ENCODE peak calls at places on chromosome 17, in ten cellular contexts. One of them, this sample, is unnamed.

GRCh38 chr17:62704381-62704971 is 77.0 kb downstream of the MRC2 start:
- DNase-seq in AG04450: no peak
- DNase-seq in pancreas: no peak
- DNase-seq in ovary: peak; percentile 62
- DNase-seq in left lung: peak; percentile 65
- DNase-seq in fibroblast of pulmonary artery: peak; percentile 39
- DNase-seq in mucosa of descending colon: no peak
- DNase-seq in psoas muscle: peak; percentile 65
- DNase-seq in K562: peak; percentile 39
- DNase-seq in stomach: peak; percentile 34
- DNase-seq in this sample: peak; percentile 47

GRCh38 chr17:81398855-81399451 is 3.7 kb downstream of the BAHCC1 start:
- DNase-seq in pancreas: peak; percentile 66
- DNase-seq in AG04450: no peak
- DNase-seq in ovary: no peak
- DNase-seq in psoas muscle: peak; percentile 66
- DNase-seq in left lung: no peak
- DNase-seq in fibroblast of pulmonary artery: no peak
- DNase-seq in K562: peak; percentile 58
- DNase-seq in stomach: no peak
- DNase-seq in mucosa of descending colon: no peak
- DNase-seq in this sample: no peak

GRCh38 chr17:14833201-14833773 is 431.8 kb downstream of the PMP22 start:
- DNase-seq in psoas muscle: no peak
- DNase-seq in K562: no peak
- DNase-seq in fibroblast of pulmonary artery: peak; percentile 64
- DNase-seq in pancreas: no peak
- DNase-seq in stomach: no peak
- DNase-seq in AG04450: peak; percentile 74
- DNase-seq in ovary: no peak
- DNase-seq in mucosa of descending colon: no peak
- DNase-seq in left lung: no peak
- DNase-seq in this sample: peak; percentile 84

GRCh38 chr17:76922967-76923366 is 54.8 kb downstream of the MGAT5B start:
- DNase-seq in K562: no peak
- DNase-seq in mucosa of descending colon: no peak
- DNase-seq in pancreas: peak; percentile 22
- DNase-seq in ovary: no peak
- DNase-seq in left lung: no peak
- DNase-seq in fibroblast of pulmonary artery: no peak
- DNase-seq in AG04450: no peak
- DNase-seq in stomach: no peak
- DNase-seq in psoas muscle: no peak
- DNase-seq in this sample: no peak

GRCh38 chr17:80725532-80725931 is 180.9 kb downstream of the RPTOR start:
- DNase-seq in pancreas: no peak
- DNase-seq in stomach: no peak
- DNase-seq in ovary: no peak
- DNase-seq in mucosa of descending colon: no peak
- DNase-seq in AG04450: no peak
- DNase-seq in fibroblast of pulmonary artery: no peak
- DNase-seq in left lung: no peak
- DNase-seq in K562: no peak
- DNase-seq in psoas muscle: no peak
- DNase-seq in this sample: no peak

GRCh38 chr17:80629298-80630028 is 84.8 kb downstream of the RPTOR start:
- DNase-seq in fibroblast of pulmonary artery: no peak
- DNase-seq in K562: no peak
- DNase-seq in left lung: no peak
- DNase-seq in psoas muscle: no peak
- DNase-seq in ovary: no peak
- DNase-seq in mucosa of descending colon: no peak
- DNase-seq in AG04450: no peak
- DNase-seq in pancreas: no peak
- DNase-seq in stomach: no peak
- DNase-seq in this sample: no peak

GRCh38 chr17:51000835-51001638 is 119.6 kb downstream of the SPAG9 start:
- DNase-seq in fibroblast of pulmonary artery: peak; percentile 88
- DNase-seq in AG04450: peak; percentile 45
- DNase-seq in ovary: no peak
- DNase-seq in pancreas: no peak
- DNase-seq in psoas muscle: no peak
- DNase-seq in mucosa of descending colon: no peak
- DNase-seq in K562: peak; percentile 59
- DNase-seq in left lung: no peak
- DNase-seq in stomach: no peak
- DNase-seq in this sample: peak; percentile 42

GRCh38 chr17:80491478-80492342 is 15.3 kb upstream of the NPTX1 start:
- DNase-seq in pancreas: no peak
- DNase-seq in fibroblast of pulmonary artery: no peak
- DNase-seq in psoas muscle: peak; percentile 28
- DNase-seq in left lung: no peak
- DNase-seq in stomach: no peak
- DNase-seq in ovary: no peak
- DNase-seq in K562: no peak
- DNase-seq in AG04450: no peak
- DNase-seq in mucosa of descending colon: no peak
- DNase-seq in this sample: no peak

GRCh38 chr17:41917192-41917591 is 1.6 kb downstream of the ACLY start:
- DNase-seq in K562: peak; percentile 23
- DNase-seq in pancreas: no peak
- DNase-seq in ovary: no peak
- DNase-seq in fibroblast of pulmonary artery: peak; percentile 64
- DNase-seq in left lung: no peak
- DNase-seq in mucosa of descending colon: no peak
- DNase-seq in AG04450: no peak
- DNase-seq in stomach: no peak
- DNase-seq in psoas muscle: no peak
- DNase-seq in this sample: peak; percentile 56

GRCh38 chr17:38914741-38915638 is 10.4 kb upstream of the LASP1NB start:
- DNase-seq in left lung: peak; percentile 29
- DNase-seq in psoas muscle: no peak
- DNase-seq in stomach: peak; percentile 15
- DNase-seq in AG04450: no peak
- DNase-seq in fibroblast of pulmonary artery: no peak
- DNase-seq in pancreas: peak; percentile 54
- DNase-seq in K562: no peak
- DNase-seq in mucosa of descending colon: no peak
- DNase-seq in ovary: peak; percentile 31
- DNase-seq in this sample: no peak

GRCh38 chr17:63349478-63350000 is 96.6 kb downstream of the CYB561 start:
- DNase-seq in K562: no peak
- DNase-seq in AG04450: no peak
- DNase-seq in stomach: no peak
- DNase-seq in mucosa of descending colon: no peak
- DNase-seq in ovary: no peak
- DNase-seq in fibroblast of pulmonary artery: peak; percentile 47
- DNase-seq in left lung: no peak
- DNase-seq in psoas muscle: no peak
- DNase-seq in pancreas: no peak
- DNase-seq in this sample: peak; percentile 90

GRCh38 chr17:41748275-41748674 is 13.8 kb upstream of the HAP1 start:
- DNase-seq in stomach: no peak
- DNase-seq in AG04450: no peak
- DNase-seq in psoas muscle: no peak
- DNase-seq in fibroblast of pulmonary artery: no peak
- DNase-seq in K562: no peak
- DNase-seq in ovary: no peak
- DNase-seq in mucosa of descending colon: no peak
- DNase-seq in left lung: no peak
- DNase-seq in pancreas: no peak
- DNase-seq in this sample: no peak

GRCh38 chr17:61583242-61583641 is 7.8 kb downstream of the NACA2 start:
- DNase-seq in mucosa of descending colon: no peak
- DNase-seq in psoas muscle: no peak
- DNase-seq in AG04450: peak; percentile 27
- DNase-seq in pancreas: no peak
- DNase-seq in ovary: no peak
- DNase-seq in stomach: no peak
- DNase-seq in fibroblast of pulmonary artery: peak; percentile 62
- DNase-seq in left lung: no peak
- DNase-seq in K562: peak; percentile 27
- DNase-seq in this sample: peak; percentile 87

GRCh38 chr17:40560592-40561293 is 4.5 kb downstream of the CCR7 start:
- DNase-seq in K562: peak; percentile 76
- DNase-seq in ovary: peak; percentile 45
- DNase-seq in stomach: peak; percentile 31
- DNase-seq in mucosa of descending colon: no peak
- DNase-seq in pancreas: peak; percentile 23
- DNase-seq in fibroblast of pulmonary artery: peak; percentile 49
- DNase-seq in left lung: no peak
- DNase-seq in AG04450: no peak
- DNase-seq in psoas muscle: peak; percentile 51
- DNase-seq in this sample: peak; percentile 28

GRCh38 chr17:70808596-70808995 is 639.3 kb downstream of the KCNJ2 start:
- DNase-seq in AG04450: no peak
- DNase-seq in stomach: no peak
- DNase-seq in ovary: no peak
- DNase-seq in psoas muscle: no peak
- DNase-seq in pancreas: no peak
- DNase-seq in K562: no peak
- DNase-seq in left lung: no peak
- DNase-seq in fibroblast of pulmonary artery: no peak
- DNase-seq in mucosa of descending colon: no peak
- DNase-seq in this sample: no peak
- TF ChIP-seq CTCF in AG04450: no peak
- TF ChIP-seq CTCF in stomach: no peak
- TF ChIP-seq CTCF in ovary: no peak
- TF ChIP-seq CTCF in psoas muscle: no peak
- TF ChIP-seq CTCF in pancreas: no peak
- TF ChIP-seq CTCF in K562: no peak
- TF ChIP-seq CTCF in left lung: no peak
- TF ChIP-seq CTCF in fibroblast of pulmonary artery: peak; percentile 27
- TF ChIP-seq CTCF in mucosa of descending colon: no peak
- TF ChIP-seq CTCF in this sample: no peak

DNA sequence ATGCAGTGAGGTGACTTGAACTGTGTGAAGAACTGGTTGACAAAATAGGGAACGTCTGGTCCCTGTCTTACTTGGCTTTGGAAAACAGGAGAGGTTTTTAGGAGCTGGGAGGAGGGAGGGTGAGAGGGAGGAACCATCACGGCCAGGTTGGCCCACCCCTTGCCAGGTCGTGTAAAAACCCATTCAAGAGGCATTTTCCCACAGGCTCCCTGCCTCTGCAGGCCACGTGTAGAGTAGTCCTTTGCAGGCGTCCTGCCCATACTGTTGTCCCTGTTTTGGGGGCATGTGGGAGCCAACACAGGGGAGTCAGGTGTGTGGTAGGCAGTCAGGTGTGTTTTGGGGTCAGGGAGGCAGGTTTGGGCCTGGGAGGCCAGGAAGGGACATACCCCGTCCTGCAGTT is 169.4 kb downstream of the RAB11FIP4 start:
- DNase-seq in pancreas: no peak
- DNase-seq in psoas muscle: no peak
- DNase-seq in AG04450: no peak
- DNase-seq in left lung: no peak
- DNase-seq in mucosa of descending colon: no peak
- DNase-seq in K562: no peak
- DNase-seq in ovary: no peak
- DNase-seq in fibroblast of pulmonary artery: no peak
- DNase-seq in stomach: no peak
- DNase-seq in this sample: peak; percentile 57
- H3K4me3 ChIP-seq in pancreas: no peak overlapping the region
- H3K4me3 ChIP-seq in psoas muscle: peak overlapping the region; percentile 76
- H3K4me3 ChIP-seq in AG04450: peak overlapping the region; percentile 69
- H3K4me3 ChIP-seq in left lung: no peak overlapping the region
- H3K4me3 ChIP-seq in mucosa of descending colon: no peak overlapping the region
- H3K4me3 ChIP-seq in K562: no peak overlapping the region
- H3K4me3 ChIP-seq in ovary: peak overlapping the region; percentile 54
- H3K4me3 ChIP-seq in fibroblast of pulmonary artery: peak overlapping the region; percentile 79
- H3K4me3 ChIP-seq in stomach: peak overlapping the region; percentile 81
- H3K4me3 ChIP-seq in this sample: peak overlapping the region; percentile 89

GRCh38 chr17:68431661-68432071 is 25.6 kb downstream of the WIPI1 start:
- DNase-seq in K562: peak; percentile 38
- DNase-seq in stomach: no peak
- DNase-seq in mucosa of descending colon: no peak
- DNase-seq in left lung: no peak
- DNase-seq in ovary: no peak
- DNase-seq in pancreas: no peak
- DNase-seq in psoas muscle: no peak
- DNase-seq in fibroblast of pulmonary artery: peak; percentile 50
- DNase-seq in AG04450: no peak
- DNase-seq in this sample: peak; percentile 23
- TF ChIP-seq CTCF in K562: peak; percentile 46
- TF ChIP-seq CTCF in stomach: no peak
- TF ChIP-seq CTCF in mucosa of descending colon: no peak
- TF ChIP-seq CTCF in left lung: no peak
- TF ChIP-seq CTCF in ovary: no peak
- TF ChIP-seq CTCF in pancreas: no peak
- TF ChIP-seq CTCF in psoas muscle: no peak
- TF ChIP-seq CTCF in fibroblast of pulmonary artery: peak; percentile 34
- TF ChIP-seq CTCF in AG04450: peak; percentile 38
- TF ChIP-seq CTCF in this sample: peak; percentile 33

GRCh38 chr17:44539664-44540063 is 17.6 kb upstream of the FZD2 start:
- DNase-seq in fibroblast of pulmonary artery: no peak
- DNase-seq in left lung: no peak
- DNase-seq in pancreas: no peak
- DNase-seq in mucosa of descending colon: no peak
- DNase-seq in K562: no peak
- DNase-seq in ovary: no peak
- DNase-seq in AG04450: no peak
- DNase-seq in stomach: no peak
- DNase-seq in psoas muscle: no peak
- DNase-seq in this sample: no peak
- H3K4me3 ChIP-seq in fibroblast of pulmonary artery: no peak overlapping the region
- H3K4me3 ChIP-seq in left lung: no peak overlapping the region
- H3K4me3 ChIP-seq in pancreas: no peak overlapping the region
- H3K4me3 ChIP-seq in mucosa of descending colon: no peak overlapping the region
- H3K4me3 ChIP-seq in K562: no peak overlapping the region
- H3K4me3 ChIP-seq in ovary: no peak overlapping the region
- H3K4me3 ChIP-seq in AG04450: no peak overlapping the region
- H3K4me3 ChIP-seq in stomach: no peak overlapping the region
- H3K4me3 ChIP-seq in psoas muscle: no peak overlapping the region
- H3K4me3 ChIP-seq in this sample: no peak overlapping the region

DNA sequence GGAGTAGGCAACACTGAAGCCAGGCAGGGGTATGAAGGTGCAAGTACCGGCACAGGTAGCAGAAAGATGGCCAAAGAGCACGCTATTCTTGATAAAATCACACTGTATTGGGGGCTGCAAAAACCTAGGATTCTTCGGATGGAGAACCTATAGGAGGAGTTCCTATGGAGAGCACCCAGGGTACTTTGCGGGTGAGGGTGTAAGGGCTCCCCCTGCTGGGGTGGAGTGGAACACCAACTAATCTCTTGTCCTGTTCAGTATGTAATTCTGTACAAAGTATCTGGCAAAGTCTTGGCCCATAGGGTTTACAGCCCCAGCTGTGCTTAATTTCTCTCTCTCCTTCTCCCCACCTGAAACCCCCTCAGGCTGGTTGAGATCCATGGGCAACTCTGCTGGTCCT is 393.1 kb upstream of the ASIC2 start:
- DNase-seq in K562: peak; percentile 56
- DNase-seq in ovary: no peak
- DNase-seq in pancreas: no peak
- DNase-seq in fibroblast of pulmonary artery: no peak
- DNase-seq in mucosa of descending colon: no peak
- DNase-seq in AG04450: no peak
- DNase-seq in psoas muscle: no peak
- DNase-seq in left lung: no peak
- DNase-seq in stomach: no peak
- DNase-seq in this sample: no peak
- TF ChIP-seq CTCF in K562: peak; percentile 76
- TF ChIP-seq CTCF in ovary: no peak
- TF ChIP-seq CTCF in pancreas: no peak
- TF ChIP-seq CTCF in fibroblast of pulmonary artery: peak; percentile 14
- TF ChIP-seq CTCF in mucosa of descending colon: no peak
- TF ChIP-seq CTCF in AG04450: peak; percentile 22
- TF ChIP-seq CTCF in psoas muscle: no peak
- TF ChIP-seq CTCF in left lung: no peak
- TF ChIP-seq CTCF in stomach: no peak
- TF ChIP-seq CTCF in this sample: peak; percentile 19

This sample was measured in foreskin fibroblast.